ENCODE peak calls at places on chromosomes 13 and 19, in five cellular contexts. W, Q, C, T and L are unnamed samples. For H3K36me3 and H3K4me1, the result is how much of the 10 kb centered on the place peaks cover.

GRCh38 chr19:4354282-4354681 is 10.9 kb downstream of the MPND start:
- DNase-seq in W (no peak), Q (no peak), C (no peak), T (no peak), L (no peak)

GRCh38 chr13:113472355-113473025 is 18.0 kb downstream of the DCUN1D2 start:
- DNase-seq in W (peak), Q (no peak), C (no peak), T (no peak), L (no peak)

GRCh38 chr13:99415014-99415650 is 86.1 kb upstream of the TM9SF2 start:
- DNase-seq in W (no peak), Q (no peak), C (no peak), T (no peak), L (no peak)

GRCh38 chr19:980133-980998 is 3.8 kb upstream of the WDR18 start:
- DNase-seq in W (no peak), Q (no peak), C (no peak), T (no peak), L (no peak)

GRCh38 chr19:12647047-12647446 is 19.5 kb downstream of the MAN2B1 start:
- DNase-seq in W (no peak), Q (no peak), C (no peak), T (peak), L (no peak)

GRCh38 chr19:39296055-39296645 is at the start of gene IFNL1:
- DNase-seq in W (no peak), Q (no peak), C (no peak), T (no peak), L (no peak)

GRCh38 chr13:26971990-26972888 is 199.4 kb downstream of the USP12 start:
- DNase-seq in W (no peak), Q (no peak), C (peak), T (no peak), L (peak)

GRCh38 chr13:114309806-114310410 is 4.4 kb upstream of the CHAMP1 start:
- DNase-seq in W (no peak), Q (no peak), C (no peak), T (no peak), L (no peak)

GRCh38 chr19:27966390-27966816 is 1246.5 kb downstream of the UQCRFS1 start:
- DNase-seq in W (no peak), Q (no peak), C (no peak), T (peak), L (no peak)

GRCh38 chr13:34914416-34914815 is 27.7 kb upstream of the NBEA start:
- DNase-seq in W (no peak), Q (no peak), C (no peak), T (no peak), L (no peak)

GRCh38 chr19:8352134-8352827 is 9.2 kb upstream of the KANK3 start:
- DNase-seq in W (no peak), Q (no peak), C (no peak), T (no peak), L (no peak)

GRCh38 chr19:16200776-16201391 is 3.2 kb downstream of the AP1M1 start:
- DNase-seq in W (no peak), Q (no peak), C (no peak), T (no peak), L (no peak)

GRCh38 chr19:16202320-16203255 is 4.9 kb downstream of the AP1M1 start:
- DNase-seq in W (no peak), Q (no peak), C (no peak), T (peak), L (no peak)

GRCh38 chr19:16204005-16204294 is 6.2 kb downstream of the AP1M1 start:
- DNase-seq in W (no peak), Q (no peak), C (no peak), T (peak), L (no peak)

GRCh38 chr19:16205205-16206045 is 7.7 kb downstream of the AP1M1 start:
- DNase-seq in W (no peak), Q (no peak), C (no peak), T (peak), L (no peak)

GRCh38 chr19:16203256-16204004 is 5.7 kb downstream of the AP1M1 start:
- DNase-seq in W (no peak), Q (no peak), C (no peak), T (no peak), L (no peak)
- H3K36me3 ChIP-seq in W (under half), Q (under half), C (under half), T (half or more), L (under half)

GRCh38 chr13:110921695-110922094 is 6.8 kb upstream of the ANKRD10 start:
- DNase-seq in W (no peak), Q (no peak), C (no peak), T (no peak), L (no peak)
- H3K4me1 ChIP-seq in W (under half), Q (under half), C (under half), T (under half), L (under half)

GRCh38 chr13:57698851-57699250 is 67.3 kb downstream of the PCDH17 start:
- DNase-seq in W (no peak), Q (no peak), C (no peak), T (peak), L (no peak)
- H3K36me3 ChIP-seq in W (under half), Q (under half), C (under half), T (under half), L (under half)

GRCh38 chr13:75432045-75432444 is 49.9 kb downstream of the TBC1D4 start:
- DNase-seq in W (no peak), Q (no peak), C (no peak), T (no peak), L (no peak)

GRCh38 chr13:75430618-75431209 is 51.3 kb downstream of the TBC1D4 start:
- DNase-seq in W (no peak), Q (no peak), C (no peak), T (no peak), L (no peak)

GRCh38 chr13:75437582-75438318 is 44.2 kb downstream of the TBC1D4 start:
- DNase-seq in W (no peak), Q (no peak), C (no peak), T (no peak), L (no peak)

DNA sequence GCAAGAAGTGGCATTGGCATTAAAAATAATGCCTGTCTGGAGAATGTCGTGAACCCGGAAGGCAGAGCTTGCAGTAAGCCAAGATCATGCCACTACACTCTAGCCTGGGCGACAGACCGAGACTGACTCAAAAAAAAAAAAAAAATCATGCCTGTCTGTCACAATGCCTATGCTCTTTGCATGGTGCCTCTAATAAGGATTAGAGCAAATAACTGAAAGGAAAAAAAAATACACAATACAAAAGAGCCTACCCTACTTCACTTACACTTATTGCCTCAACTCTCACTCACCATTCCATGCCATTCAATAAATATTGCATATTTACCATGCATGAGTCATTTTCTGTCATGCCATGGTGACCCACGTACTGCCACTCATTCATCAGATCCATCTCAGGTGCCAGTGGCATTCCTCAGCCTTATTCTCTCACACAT is 49.1 kb downstream of the TBC1D4 start:
- DNase-seq in W (no peak), Q (no peak), C (no peak), T (no peak), L (no peak)
- H3K4me1 ChIP-seq in W (under half), Q (under half), C (under half), T (under half), L (under half)

DNA sequence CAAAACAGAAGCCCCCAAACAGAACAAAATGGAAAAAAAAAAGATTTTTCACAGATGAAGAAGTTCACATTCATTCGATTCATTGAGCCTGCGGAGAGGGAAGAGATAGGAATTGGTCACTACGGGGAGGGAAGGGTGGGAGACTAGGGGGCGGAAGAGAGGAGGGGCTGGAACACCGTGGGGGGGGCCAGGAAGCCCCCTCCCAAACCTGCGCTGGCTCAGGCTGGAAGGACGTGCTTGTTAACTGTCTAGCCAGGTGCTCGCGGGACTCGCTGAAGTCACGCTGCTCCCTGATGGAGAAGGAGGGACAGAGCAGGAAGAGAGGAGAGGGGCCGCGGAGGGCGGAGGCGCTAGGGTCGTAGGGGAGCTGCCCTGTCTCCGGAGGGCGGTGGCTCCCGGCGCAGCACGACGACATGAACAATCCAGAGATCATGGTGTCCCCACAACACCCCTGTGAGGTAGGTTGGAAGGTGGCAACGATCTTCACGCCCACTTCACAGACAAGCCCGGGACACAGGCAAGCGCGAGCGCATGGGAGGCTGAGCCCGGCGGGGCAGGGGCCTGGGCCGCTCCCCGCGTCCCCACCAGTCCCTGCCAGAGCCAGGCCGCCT is 10.5 kb downstream of the KHSRP start:
- DNase-seq in W (no peak), Q (no peak), C (no peak), T (peak), L (no peak)
- H3K36me3 ChIP-seq in W (under half), Q (half or more), C (under half), T (half or more), L (under half)